ENCODE peak calls at places on chromosomes 16 and 17, in nine cellular contexts. X is MM.1S, D is lower leg skin, N is fibroblast of mammary gland, G is tibial nerve, Q is breast epithelium, U is thoracic aorta, A is tibial artery, B is heart left ventricle. Y is an unnamed sample.

GRCh38 chr16:70548936-70549335 is 25.3 kb downstream of the SF3B3 start:
- DNase-seq in X (no peak), N (no peak), G (no peak), Q (no peak), B (no peak), D (no peak), U (no peak), A (no peak), Y (no peak)

GRCh38 chr16:50881331-50881830 is 139.5 kb downstream of the CYLD start:
- DNase-seq in X (no peak), Q (no peak), A (no peak), B (no peak), N (no peak), G (no peak), D (no peak), U (no peak), Y (no peak)

GRCh38 chr16:48537909-48538745 is 71.9 kb downstream of the N4BP1 start:
- DNase-seq in B (peak), X (no peak), A (peak), U (no peak), D (no peak), Q (peak), G (no peak), N (peak), Y (no peak)

GRCh38 chr16:18049454-18050133 is 286.9 kb downstream of the NPIPA8 start:
- DNase-seq in N (no peak), X (no peak), B (no peak), U (no peak), Q (no peak), A (no peak), G (no peak), D (no peak), Y (no peak)

GRCh38 chr16:86138121-86138944 is 239.4 kb downstream of the IRF8 start:
- DNase-seq in G (no peak), X (no peak), A (no peak), U (no peak), N (no peak), Q (no peak), B (no peak), D (peak), Y (no peak)

GRCh38 chr17:65027305-65027704 is 29.2 kb downstream of the GNA13 start:
- DNase-seq in D (no peak), A (no peak), U (no peak), Q (no peak), G (no peak), N (peak), X (no peak), B (no peak), Y (peak)

GRCh38 chr17:27819171-27819544 is 18.8 kb upstream of the NOS2 start:
- DNase-seq in B (no peak), N (no peak), U (no peak), A (no peak), X (no peak), Q (no peak), G (no peak), D (no peak), Y (no peak)

GRCh38 chr17:34081269-34081668 is 173.8 kb upstream of the CCL2 start:
- DNase-seq in G (no peak), B (no peak), U (no peak), D (no peak), X (no peak), N (peak), Q (no peak), A (no peak), Y (no peak)

GRCh38 chr17:27559506-27559931 is 71.5 kb upstream of the LGALS9 start:
- DNase-seq in B (peak), D (peak), U (no peak), G (no peak), X (no peak), A (peak), N (peak), Q (no peak), Y (no peak)

GRCh38 chr17:4074831-4075495 is 67.9 kb downstream of the ZZEF1 start:
- DNase-seq in A (no peak), X (peak), D (no peak), B (no peak), N (peak), Q (no peak), U (no peak), G (no peak), Y (no peak)

GRCh38 chr16:68843482-68844210 is at the start of gene TANGO6:
- DNase-seq in N (peak), B (peak), Q (peak), G (peak), X (peak), D (peak), U (peak), A (peak), Y (peak)

GRCh38 chr17:72338847-72339790 is 218.3 kb downstream of the SOX9 start:
- DNase-seq in A (no peak), N (peak), X (no peak), Q (peak), U (no peak), D (peak), G (no peak), B (peak), Y (no peak)

GRCh38 chr16:75208242-75208825 is 1.4 kb upstream of the CTRB2 start:
- DNase-seq in B (no peak), X (no peak), Q (no peak), U (no peak), N (no peak), G (no peak), D (no peak), A (no peak), Y (no peak)

GRCh38 chr17:41392278-41392677 is 5.1 kb downstream of the KRT31 start:
- DNase-seq in Q (no peak), D (no peak), N (peak), X (no peak), A (no peak), G (no peak), B (no peak), U (no peak), Y (no peak)

GRCh38 chr16:29710227-29711219 is 31.5 kb downstream of the QPRT start:
- DNase-seq in A (no peak), X (peak), B (no peak), G (no peak), D (no peak), Q (no peak), U (no peak), N (peak), Y (peak)

GRCh38 chr16:75296606-75297005 is 45.2 kb upstream of the BCAR1 start:
- DNase-seq in G (no peak), X (no peak), Q (no peak), N (peak), A (no peak), U (no peak), D (no peak), B (peak), Y (no peak)

GRCh38 chr17:57424777-57425188 is 168.5 kb downstream of the MSI2 start:
- DNase-seq in D (no peak), A (no peak), U (no peak), Q (no peak), G (no peak), N (no peak), X (no peak), B (no peak), Y (no peak)

GRCh38 chr16:59997706-59998105 is 1263.6 kb upstream of the GOT2 start:
- DNase-seq in B (no peak), D (no peak), N (no peak), Q (no peak), U (no peak), G (no peak), X (no peak), A (no peak), Y (no peak)

GRCh38 chr16:3242709-3243108 is 7.8 kb upstream of the ZNF200 start:
- DNase-seq in U (no peak), G (no peak), D (peak), X (no peak), N (no peak), B (no peak), Q (no peak), A (no peak), Y (no peak)

GRCh38 chr17:17554266-17554665 is 37.2 kb downstream of the PEMT start:
- DNase-seq in G (no peak), D (no peak), N (no peak), U (no peak), B (no peak), A (no peak), Q (no peak), X (no peak), Y (no peak)

GRCh38 chr17:7383742-7384488 is 3.0 kb downstream of the TNK1 start:
- DNase-seq in U (no peak), D (no peak), G (no peak), X (peak), N (no peak), B (peak), A (no peak), Q (no peak), Y (peak)

GRCh38 chr16:20874088-20874581 is 26.0 kb downstream of the DCUN1D3 start:
- DNase-seq in B (no peak), A (no peak), X (no peak), Q (no peak), G (no peak), U (no peak), D (no peak), N (peak), Y (no peak)

GRCh38 chr17:70834039-70834438 is 664.7 kb downstream of the KCNJ2 start:
- DNase-seq in A (no peak), N (no peak), D (no peak), G (no peak), Q (no peak), B (no peak), X (no peak), U (no peak), Y (no peak)

GRCh38 chr16:86243123-86243473 is 267.2 kb upstream of the FOXF1 start:
- DNase-seq in X (no peak), G (no peak), N (no peak), A (no peak), U (no peak), D (peak), Q (no peak), B (no peak), Y (no peak)

GRCh38 chr16:578870-579405 is 9.2 kb downstream of the PIGQ start:
- DNase-seq in X (peak), B (peak), N (peak), Q (no peak), G (peak), D (no peak), U (no peak), A (peak), Y (peak)

GRCh38 chr17:39722965-39723848 is 7.1 kb downstream of the MIEN1 start:
- DNase-seq in D (no peak), G (no peak), X (no peak), A (no peak), B (no peak), N (no peak), U (no peak), Q (no peak), Y (no peak)

GRCh38 chr17:68035131-68035522 is 408 bp upstream of the KPNA2 start:
- DNase-seq in N (no peak), G (peak), A (peak), X (no peak), U (peak), B (peak), Q (peak), D (peak), Y (peak)

GRCh38 chr16:12449374-12449773 is 354.3 kb downstream of the CPPED1 start:
- DNase-seq in B (no peak), N (no peak), X (no peak), Q (no peak), U (no peak), D (no peak), G (no peak), A (no peak), Y (no peak)

GRCh38 chr17:34579017-34579946 is at the start of gene TMEM132E:
- DNase-seq in N (no peak), B (peak), Q (peak), U (peak), D (no peak), A (peak), X (no peak), G (no peak), Y (no peak)

GRCh38 chr17:20922128-20922670 is 120.6 kb downstream of the USP22 start:
- DNase-seq in N (peak), B (peak), A (peak), G (no peak), X (no peak), Q (no peak), U (no peak), D (no peak), Y (no peak)

GRCh38 chr16:23428351-23428750 is 24.6 kb downstream of the COG7 start:
- DNase-seq in X (no peak), U (no peak), N (peak), B (no peak), D (no peak), Q (no peak), G (no peak), A (no peak), Y (no peak)

GRCh38 chr17:57852041-57852954 is 2.5 kb upstream of the MRPS23 start:
- DNase-seq in B (no peak), G (no peak), N (no peak), D (no peak), U (no peak), A (no peak), X (no peak), Q (no peak), Y (no peak)

GRCh38 chr16:84153660-84154214 is 8.6 kb downstream of the DNAAF1 start:
- DNase-seq in X (no peak), U (no peak), N (peak), Q (no peak), A (no peak), G (no peak), B (no peak), D (peak), Y (no peak)

GRCh38 chr16:84158455-84158854 is 13.3 kb downstream of the DNAAF1 start:
- DNase-seq in X (no peak), G (no peak), U (no peak), Q (no peak), B (no peak), N (no peak), D (no peak), A (no peak), Y (no peak)

GRCh38 chr16:84159006-84159405 is 13.9 kb downstream of the DNAAF1 start:
- DNase-seq in X (no peak), B (no peak), G (no peak), N (no peak), Q (no peak), D (no peak), A (no peak), U (no peak), Y (no peak)

GRCh38 chr16:84155226-84155625 is 10.1 kb downstream of the DNAAF1 start:
- DNase-seq in N (no peak), G (no peak), D (no peak), Q (no peak), A (no peak), U (no peak), B (no peak), X (no peak), Y (no peak)

DNA sequence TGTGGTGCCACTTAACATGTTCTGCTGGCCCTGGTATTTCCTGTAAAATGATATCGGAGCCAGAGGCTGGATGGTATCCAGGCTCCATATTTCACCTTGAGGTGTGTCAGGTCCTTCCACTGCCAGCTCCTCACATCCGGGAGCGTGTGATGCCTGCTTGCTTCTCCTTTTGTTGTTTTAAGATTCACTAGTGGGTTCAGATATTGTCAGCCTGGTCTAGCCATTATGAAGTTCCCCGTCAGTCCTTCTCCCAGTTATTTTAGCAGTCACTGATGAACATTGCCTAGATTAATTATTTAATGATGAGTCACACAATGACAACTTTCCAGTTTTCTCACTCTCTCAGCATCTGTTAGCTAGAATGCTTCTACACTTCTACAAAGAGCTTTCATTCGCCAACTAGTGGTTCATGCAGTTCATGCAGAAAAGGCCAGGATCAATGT is 11.3 kb downstream of the DNAAF1 start:
- DNase-seq in B (no peak), N (peak), Q (no peak), X (no peak), D (peak), A (no peak), G (no peak), U (no peak), Y (no peak)
- TF ChIP-seq CTCF in B (no peak), N (peak), Q (no peak), X (no peak), D (no peak), A (no peak), G (no peak), U (no peak), Y (peak)

GRCh38 chr17:38667099-38667786 is 7.5 kb downstream of the EPOP start:
- DNase-seq in U (no peak), N (peak), X (peak), A (peak), B (peak), G (no peak), D (peak), Q (peak), Y (peak)

GRCh38 chr17:38660097-38661026 is 14.4 kb downstream of the EPOP start:
- DNase-seq in D (no peak), X (no peak), N (no peak), Q (no peak), U (no peak), B (no peak), G (no peak), A (no peak), Y (no peak)

GRCh38 chr17:38659415-38659814 is 15.3 kb downstream of the EPOP start:
- DNase-seq in U (no peak), D (no peak), Q (no peak), X (no peak), N (no peak), B (no peak), A (no peak), G (no peak), Y (no peak)

GRCh38 chr17:38663964-38664644 is 10.7 kb downstream of the EPOP start:
- DNase-seq in U (no peak), Q (no peak), G (no peak), A (no peak), X (no peak), N (no peak), B (no peak), D (no peak), Y (no peak)

GRCh38 chr17:38663125-38663751 is 11.5 kb downstream of the EPOP start:
- DNase-seq in G (no peak), X (peak), A (no peak), Q (no peak), U (no peak), B (peak), N (peak), D (no peak), Y (peak)
- TF ChIP-seq CTCF in G (peak), X (peak), A (peak), Q (peak), U (peak), B (peak), N (peak), D (no peak), Y (peak)

GRCh38 chr16:56608043-56608875 is at the start of gene MT2A:
- DNase-seq in N (peak), G (peak), U (peak), D (peak), A (peak), B (peak), X (peak), Q (peak), Y (peak)
- TF ChIP-seq CTCF in N (no peak), G (no peak), U (no peak), D (peak), A (no peak), B (no peak), X (no peak), Q (no peak), Y (no peak)

GRCh38 chr16:72995151-72995881 is 52.6 kb downstream of the ZFHX3 start:
- DNase-seq in B (no peak), X (no peak), Q (no peak), U (no peak), A (peak), D (peak), N (no peak), G (no peak), Y (peak)
- TF ChIP-seq CTCF in B (peak), X (no peak), Q (no peak), U (peak), A (peak), D (no peak), N (peak), G (peak), Y (peak)

DNA sequence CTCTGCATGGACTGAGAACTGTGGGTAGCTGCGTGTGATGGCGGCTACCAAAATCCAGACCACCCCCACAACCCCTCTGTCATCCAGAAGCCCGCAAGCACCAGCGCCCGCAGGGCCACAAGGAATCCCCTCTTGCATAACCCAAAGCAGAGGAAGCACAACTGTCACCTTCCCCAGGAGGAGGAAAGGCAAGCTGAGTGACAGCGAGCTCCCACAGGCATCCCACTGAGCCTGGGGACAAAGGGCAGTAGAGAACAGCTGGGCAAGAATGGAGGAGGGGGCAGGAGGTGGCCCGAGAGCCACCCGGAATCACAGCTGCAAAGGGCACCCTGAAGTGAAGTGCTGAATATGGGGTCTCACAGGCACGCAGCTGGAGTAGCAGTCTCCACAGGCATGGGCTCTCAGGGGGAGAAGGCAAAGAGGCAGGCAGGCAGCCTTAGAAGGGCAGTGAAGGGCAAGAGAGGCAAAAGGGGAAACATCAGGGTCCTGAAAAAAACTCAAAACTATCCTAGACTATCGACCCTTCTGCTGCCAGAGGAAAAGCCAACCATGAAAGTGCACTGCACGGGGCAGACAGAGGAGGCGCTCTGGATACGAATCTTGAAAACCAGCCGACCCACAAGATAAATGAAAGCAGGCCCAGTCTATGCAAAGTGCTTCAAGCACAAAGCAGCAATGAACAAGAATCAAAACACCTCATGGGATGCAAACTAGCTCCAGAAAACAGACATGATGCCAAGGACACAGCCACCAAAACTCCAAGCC is 17.1 kb downstream of the USP36 start:
- DNase-seq in G (no peak), X (no peak), D (no peak), B (no peak), Q (no peak), N (no peak), A (no peak), U (no peak), Y (no peak)
- TF ChIP-seq CTCF in G (no peak), X (no peak), D (no peak), B (no peak), Q (no peak), N (peak), A (no peak), U (no peak), Y (peak)

DNA sequence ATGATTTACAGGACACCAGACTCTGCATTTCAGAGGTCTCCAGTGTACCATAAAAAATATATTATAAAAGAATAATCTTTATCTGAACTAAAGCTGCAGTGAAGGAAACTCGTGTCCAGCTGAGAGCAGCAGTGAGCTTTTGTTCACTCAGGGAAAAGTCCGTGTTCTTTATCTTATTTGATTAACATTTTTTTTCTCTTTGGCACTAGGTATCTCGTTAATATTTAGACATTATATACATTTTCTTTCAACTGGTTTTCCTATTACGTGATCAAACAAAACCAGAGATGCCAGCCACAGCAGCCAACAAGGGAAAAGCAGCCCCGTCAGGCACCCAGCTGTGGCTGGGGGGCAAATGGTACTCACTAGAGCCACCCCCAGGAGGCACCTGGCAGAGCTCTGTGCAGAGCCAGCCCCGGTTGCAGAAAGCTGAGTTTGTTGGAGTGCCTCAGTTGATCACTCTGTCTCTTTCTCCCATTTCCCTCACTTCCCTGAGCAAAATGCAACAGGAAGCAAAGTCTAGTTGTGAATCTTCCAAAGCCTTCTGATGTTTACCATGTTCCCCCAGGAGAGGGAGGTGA is 1.1 kb upstream of the HS3ST4 start:
- DNase-seq in B (no peak), D (no peak), A (no peak), U (no peak), Q (no peak), X (no peak), G (no peak), N (no peak), Y (no peak)
- TF ChIP-seq CTCF in B (no peak), D (no peak), A (no peak), U (no peak), Q (no peak), X (no peak), G (no peak), N (no peak), Y (peak)

Y was measured in neural crest cell.